ENCODE peak calls at places on chromosomes 2 and 18, in seven cellular contexts. S is IMR-90, K is neuronal stem cell, L is mesendoderm, W is H1, B is H9, Y is trophoblast cell. Z is an unnamed sample.

GRCh38 chr2:56334622-56335021 is 150.8 kb downstream of the CCDC85A start:
- DNase-seq in S (no peak), K (no peak), L (no peak), W (no peak), B (no peak), Y (no peak), Z (no peak)

GRCh38 chr18:40987581-40987980 is 967.5 kb upstream of the PIK3C3 start:
- DNase-seq in S (no peak), K (no peak), L (peak), W (no peak), B (no peak), Y (no peak), Z (no peak)

GRCh38 chr2:161430416-161430815 is 14.3 kb downstream of the TBR1 start:
- DNase-seq in S (no peak), K (no peak), L (no peak), W (no peak), B (no peak), Y (no peak), Z (no peak)

GRCh38 chr18:58400337-58400885 is 228.5 kb downstream of the ALPK2 start:
- DNase-seq in S (no peak), K (no peak), L (no peak), W (no peak), B (peak), Y (no peak), Z (no peak)

GRCh38 chr18:55234366-55235093 is 275.3 kb upstream of the CCDC68 start:
- DNase-seq in S (peak), K (peak), L (peak), W (peak), B (peak), Y (peak), Z (peak)

GRCh38 chr2:234304945-234305344 is 191.9 kb downstream of the ARL4C start:
- DNase-seq in S (peak), K (peak), L (peak), W (no peak), B (peak), Y (peak), Z (peak)

GRCh38 chr2:240988146-240988545 is 10.3 kb upstream of the SNED1 start:
- DNase-seq in S (peak), K (no peak), L (peak), W (no peak), B (no peak), Y (no peak), Z (peak)

GRCh38 chr2:113219889-113220641 is 46.3 kb downstream of the PSD4 start:
- DNase-seq in S (peak), K (no peak), L (peak), W (no peak), B (peak), Y (no peak), Z (peak)

GRCh38 chr2:72263781-72264060 is 116.1 kb upstream of the CYP26B1 start:
- DNase-seq in S (no peak), K (no peak), L (no peak), W (no peak), B (no peak), Y (no peak), Z (no peak)

GRCh38 chr2:179186126-179186525 is 78.5 kb downstream of the SESTD1 start:
- DNase-seq in S (peak), K (no peak), L (no peak), W (no peak), B (no peak), Y (no peak), Z (peak)

GRCh38 chr2:600542-601386 is 76.4 kb downstream of the TMEM18 start:
- DNase-seq in S (no peak), K (no peak), L (peak), W (peak), B (peak), Y (no peak), Z (no peak)

GRCh38 chr2:25052948-25053477 is 11.1 kb downstream of the EFR3B start:
- DNase-seq in S (no peak), K (no peak), L (no peak), W (no peak), B (no peak), Y (no peak), Z (no peak)

DNA sequence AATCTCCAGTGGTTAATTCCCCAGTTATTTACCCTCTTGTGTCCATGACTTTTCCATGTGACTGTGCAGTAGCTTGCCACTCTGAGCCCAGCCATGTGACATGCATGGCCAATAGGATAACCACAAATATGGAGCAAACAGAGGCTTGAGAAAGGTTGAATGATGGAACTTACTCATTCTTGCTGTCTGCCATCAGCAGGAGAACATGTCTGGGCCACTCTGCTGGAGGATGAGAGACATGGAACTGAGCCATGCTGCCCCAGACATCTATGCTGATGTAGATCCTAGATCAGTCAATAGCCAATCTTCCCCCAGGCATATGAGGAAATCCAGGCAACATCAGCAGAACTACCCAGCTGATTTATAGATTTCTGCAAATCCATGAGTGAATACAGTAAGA is 992.3 kb upstream of the FANCL start:
- DNase-seq in S (no peak), K (no peak), L (no peak), W (no peak), B (no peak), Y (no peak), Z (no peak)
- H3K9ac ChIP-seq in S (no peak), K (no peak), L (no peak), W (no peak), B (no peak), Y (no peak), Z (no peak)

GRCh38 chr2:88088999-88089398 is 21.4 kb downstream of the SMYD1 start:
- DNase-seq in S (no peak), K (no peak), L (no peak), W (no peak), B (no peak), Y (no peak), Z (no peak)

GRCh38 chr2:88086401-88086800 is 18.8 kb downstream of the SMYD1 start:
- DNase-seq in S (no peak), K (no peak), L (no peak), W (no peak), B (no peak), Y (no peak), Z (no peak)

GRCh38 chr2:88085602-88086001 is 18.0 kb downstream of the SMYD1 start:
- DNase-seq in S (no peak), K (no peak), L (no peak), W (no peak), B (no peak), Y (no peak), Z (no peak)

GRCh38 chr2:88087073-88087472 is 19.4 kb downstream of the SMYD1 start:
- DNase-seq in S (no peak), K (no peak), L (no peak), W (no peak), B (no peak), Y (no peak), Z (no peak)

GRCh38 chr2:88087763-88088162 is 20.1 kb downstream of the SMYD1 start:
- DNase-seq in S (no peak), K (no peak), L (no peak), W (no peak), B (no peak), Y (no peak), Z (no peak)
- H3K4me2 ChIP-seq in S (no peak), K (no peak), L (no peak), W (no peak), B (no peak), Y (no peak), Z (no peak)

DNA sequence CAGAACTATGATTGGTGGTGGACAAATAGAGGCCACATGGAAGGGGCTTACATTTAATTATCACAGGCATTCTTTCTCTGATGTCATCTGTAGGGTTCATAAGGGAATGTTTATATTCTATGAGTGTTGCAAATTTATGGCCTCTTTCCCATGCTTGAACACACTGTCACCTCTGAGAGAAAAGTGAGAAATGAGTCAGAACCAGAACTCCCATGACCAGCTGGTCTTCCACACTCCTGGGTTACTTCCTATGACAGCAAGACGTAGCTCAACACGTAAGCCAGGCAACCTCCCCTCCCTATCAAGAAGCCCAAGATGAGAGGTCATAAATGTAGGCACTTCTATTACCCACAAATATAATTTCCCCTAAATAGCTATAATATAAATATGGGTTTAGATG is 310.8 kb downstream of the PIEZO2 start:
- DNase-seq in S (peak), K (no peak), L (no peak), W (no peak), B (no peak), Y (no peak), Z (peak)
- H3K18ac ChIP-seq in S (no peak), K (no peak), L (no peak), W (no peak), B (no peak), Y (no peak), Z (no peak)

DNA sequence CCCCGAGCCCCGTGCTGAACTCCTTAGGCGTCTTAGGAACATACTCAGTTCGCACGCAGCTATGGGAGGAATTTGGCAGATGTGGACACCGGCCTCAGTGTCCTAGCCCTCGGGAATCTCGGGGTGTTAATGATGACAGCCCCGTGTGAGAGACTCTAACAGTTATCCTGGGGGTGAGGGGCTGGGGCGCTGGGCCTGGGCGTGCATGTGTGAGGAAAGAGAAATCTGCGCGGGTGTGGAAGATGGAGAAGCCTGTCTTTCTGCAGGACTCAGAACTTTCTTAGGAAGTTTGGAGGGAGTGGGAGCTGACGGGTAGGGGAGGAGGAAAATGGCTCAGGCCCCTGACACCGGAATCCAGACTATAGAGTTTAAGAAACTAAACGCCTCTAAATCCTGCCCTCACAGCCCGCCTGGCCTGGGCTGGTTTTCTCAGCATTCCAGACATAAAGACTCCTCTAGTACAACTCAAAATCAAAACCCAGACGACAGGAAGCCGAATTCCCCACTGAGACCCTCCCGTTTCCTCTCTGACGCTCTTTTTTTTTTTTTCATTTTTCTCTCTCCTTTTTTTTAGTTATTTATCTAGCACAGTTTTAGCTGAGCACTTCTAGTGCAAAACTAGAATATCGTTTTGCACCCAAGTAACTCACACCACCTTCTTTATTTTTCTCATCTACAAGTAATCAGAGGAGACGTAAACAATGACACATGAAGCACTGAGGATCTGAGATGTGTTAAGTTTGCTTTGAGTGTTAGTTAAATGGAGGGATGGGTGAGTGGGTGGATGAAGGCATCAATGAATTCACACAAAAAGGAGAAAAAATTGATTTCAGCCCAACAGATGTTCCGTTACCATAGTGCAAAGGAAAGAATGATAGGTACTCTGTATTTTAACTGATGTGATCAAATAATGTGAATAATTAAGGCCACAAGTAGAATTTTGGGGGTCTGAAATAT is 1.2 kb upstream of the HAAO start:
- DNase-seq in S (no peak), K (peak), L (peak), W (no peak), B (no peak), Y (no peak), Z (peak)
- H3K9ac ChIP-seq in S (no peak), K (peak), L (peak), W (peak), B (no peak), Y (peak), Z (peak)

GRCh38 chr2:55045685-55046221 is 4.5 kb downstream of the RTN4 start:
- DNase-seq in S (no peak), K (no peak), L (no peak), W (no peak), B (no peak), Y (no peak), Z (no peak)
- H3K4me2 ChIP-seq in S (peak), K (no peak), L (no peak), W (peak), B (peak), Y (peak), Z (peak)

GRCh38 chr2:40507429-40507828 is 55.5 kb upstream of the SLC8A1 start:
- DNase-seq in S (no peak), K (no peak), L (no peak), W (no peak), B (no peak), Y (no peak), Z (no peak)
- H3K18ac ChIP-seq in S (no peak), K (no peak), L (no peak), W (no peak), B (no peak), Y (no peak), Z (no peak)